ENCODE peak calls at places on chromosomes 7 and 10, in eight cellular contexts. U, V, Y, P, H, Z, O and K are unnamed samples.

GRCh38 chr7:143979999-143980398 is 20.1 kb upstream of the OR6B1 start:
- DNase-seq in U (no peak), V (no peak), Y (no peak), P (no peak), H (no peak), Z (no peak), O (no peak), K (no peak)

GRCh38 chr10:109007514-109007913 is 915.8 kb downstream of the XPNPEP1 start:
- DNase-seq in U (no peak), V (no peak), Y (no peak), P (no peak), H (no peak), Z (no peak), O (no peak), K (no peak)

GRCh38 chr7:17405786-17406185 is 107.3 kb downstream of the AHR start:
- DNase-seq in U (peak; percentile 71), V (no peak), Y (peak; percentile 88), P (no peak), H (no peak), Z (peak; percentile 48), O (no peak), K (peak; percentile 21)

GRCh38 chr10:27230022-27230421 is 10.6 kb downstream of the ACBD5 start:
- DNase-seq in U (no peak), V (no peak), Y (no peak), P (no peak), H (no peak), Z (no peak), O (no peak), K (no peak)

GRCh38 chr7:107700570-107700969 is 39.9 kb downstream of the SLC26A4 start:
- DNase-seq in U (no peak), V (no peak), Y (no peak), P (no peak), H (no peak), Z (no peak), O (no peak), K (no peak)

GRCh38 chr10:73979428-73980407 is 18.2 kb upstream of the VCL start:
- DNase-seq in U (no peak), V (no peak), Y (no peak), P (no peak), H (no peak), Z (no peak), O (no peak), K (no peak)

GRCh38 chr7:7416031-7416968 is 119.4 kb downstream of the COL28A1 start:
- DNase-seq in U (peak; percentile 16), V (no peak), Y (peak; percentile 63), P (no peak), H (no peak), Z (no peak), O (no peak), K (peak; percentile 73)

GRCh38 chr10:91883549-91884542 is 25.4 kb downstream of the FGFBP3 start:
- DNase-seq in U (no peak), V (no peak), Y (peak; percentile 61), P (peak; percentile 27), H (no peak), Z (peak; percentile 63), O (no peak), K (no peak)

GRCh38 chr7:79877874-79878465 is 256.7 kb upstream of the GNAI1 start:
- DNase-seq in U (no peak), V (no peak), Y (no peak), P (no peak), H (no peak), Z (no peak), O (no peak), K (no peak)